ENCODE peak calls at places on chromosomes 5 and 9, in six cellular contexts. One of them, this sample, is unnamed.

GRCh38 chr5:110757118-110757729 is 18.4 kb downstream of the SLC25A46 start:
- DNase-seq in stimulated activated CD4-positive, alpha-beta T cell treated with anti-CD3 and anti-CD28 coated beads, Interleukin-1b, Interleukin-23, amount 100 ng/mL, for 4 hours: no peak
- DNase-seq in GM12892: no peak
- DNase-seq in activated naive CD4-positive, alpha-beta T cell: no peak
- DNase-seq in NCI-H2081: peak; percentile 3
- DNase-seq in stomach: no peak
- DNase-seq in this sample: no peak

GRCh38 chr5:159873680-159874079 is 42.6 kb upstream of the ADRA1B start:
- DNase-seq in stomach: no peak
- DNase-seq in NCI-H2081: no peak
- DNase-seq in GM12892: no peak
- DNase-seq in activated naive CD4-positive, alpha-beta T cell: no peak
- DNase-seq in stimulated activated CD4-positive, alpha-beta T cell treated with anti-CD3 and anti-CD28 coated beads, Interleukin-1b, Interleukin-23, amount 100 ng/mL, for 4 hours: no peak
- DNase-seq in this sample: no peak

GRCh38 chr9:108151161-108151586 is 661.6 kb upstream of the KLF4 start:
- DNase-seq in stimulated activated CD4-positive, alpha-beta T cell treated with anti-CD3 and anti-CD28 coated beads, Interleukin-1b, Interleukin-23, amount 100 ng/mL, for 4 hours: no peak
- DNase-seq in GM12892: no peak
- DNase-seq in activated naive CD4-positive, alpha-beta T cell: no peak
- DNase-seq in NCI-H2081: no peak
- DNase-seq in stomach: no peak
- DNase-seq in this sample: no peak

GRCh38 chr5:149007174-149007573 is 55.7 kb downstream of the SH3TC2 start:
- DNase-seq in stomach: no peak
- DNase-seq in NCI-H2081: no peak
- DNase-seq in GM12892: no peak
- DNase-seq in activated naive CD4-positive, alpha-beta T cell: no peak
- DNase-seq in stimulated activated CD4-positive, alpha-beta T cell treated with anti-CD3 and anti-CD28 coated beads, Interleukin-1b, Interleukin-23, amount 100 ng/mL, for 4 hours: no peak
- DNase-seq in this sample: no peak

GRCh38 chr9:27763831-27764230 is 190.6 kb upstream of the C9orf72 start:
- DNase-seq in NCI-H2081: no peak
- DNase-seq in stomach: no peak
- DNase-seq in stimulated activated CD4-positive, alpha-beta T cell treated with anti-CD3 and anti-CD28 coated beads, Interleukin-1b, Interleukin-23, amount 100 ng/mL, for 4 hours: no peak
- DNase-seq in activated naive CD4-positive, alpha-beta T cell: no peak
- DNase-seq in GM12892: no peak
- DNase-seq in this sample: no peak

GRCh38 chr9:120830151-120830550 is 12.6 kb downstream of the PSMD5 start:
- DNase-seq in GM12892: no peak
- DNase-seq in NCI-H2081: no peak
- DNase-seq in stimulated activated CD4-positive, alpha-beta T cell treated with anti-CD3 and anti-CD28 coated beads, Interleukin-1b, Interleukin-23, amount 100 ng/mL, for 4 hours: no peak
- DNase-seq in activated naive CD4-positive, alpha-beta T cell: no peak
- DNase-seq in stomach: no peak
- DNase-seq in this sample: no peak

GRCh38 chr5:103232393-103232999 is 26.1 kb upstream of the MACIR start:
- DNase-seq in activated naive CD4-positive, alpha-beta T cell: no peak
- DNase-seq in stimulated activated CD4-positive, alpha-beta T cell treated with anti-CD3 and anti-CD28 coated beads, Interleukin-1b, Interleukin-23, amount 100 ng/mL, for 4 hours: no peak
- DNase-seq in stomach: no peak
- DNase-seq in GM12892: no peak
- DNase-seq in NCI-H2081: peak; percentile 5
- DNase-seq in this sample: no peak

GRCh38 chr9:98806394-98807069 is 938 bp upstream of the GALNT12 start:
- DNase-seq in NCI-H2081: no peak
- DNase-seq in stimulated activated CD4-positive, alpha-beta T cell treated with anti-CD3 and anti-CD28 coated beads, Interleukin-1b, Interleukin-23, amount 100 ng/mL, for 4 hours: no peak
- DNase-seq in activated naive CD4-positive, alpha-beta T cell: no peak
- DNase-seq in GM12892: no peak
- DNase-seq in stomach: no peak
- DNase-seq in this sample: no peak

GRCh38 chr5:156326718-156327259 is at the start of gene SGCD:
- DNase-seq in NCI-H2081: no peak
- DNase-seq in stimulated activated CD4-positive, alpha-beta T cell treated with anti-CD3 and anti-CD28 coated beads, Interleukin-1b, Interleukin-23, amount 100 ng/mL, for 4 hours: no peak
- DNase-seq in activated naive CD4-positive, alpha-beta T cell: no peak
- DNase-seq in GM12892: no peak
- DNase-seq in stomach: peak; percentile 35
- DNase-seq in this sample: no peak

GRCh38 chr5:9156282-9156681 is 389.6 kb downstream of the SEMA5A start:
- DNase-seq in NCI-H2081: peak; percentile 34
- DNase-seq in stimulated activated CD4-positive, alpha-beta T cell treated with anti-CD3 and anti-CD28 coated beads, Interleukin-1b, Interleukin-23, amount 100 ng/mL, for 4 hours: no peak
- DNase-seq in activated naive CD4-positive, alpha-beta T cell: no peak
- DNase-seq in GM12892: no peak
- DNase-seq in stomach: no peak
- DNase-seq in this sample: no peak

GRCh38 chr5:4797445-4797844 is 342.7 kb upstream of the ADAMTS16 start:
- DNase-seq in stimulated activated CD4-positive, alpha-beta T cell treated with anti-CD3 and anti-CD28 coated beads, Interleukin-1b, Interleukin-23, amount 100 ng/mL, for 4 hours: no peak
- DNase-seq in NCI-H2081: no peak
- DNase-seq in stomach: no peak
- DNase-seq in GM12892: no peak
- DNase-seq in activated naive CD4-positive, alpha-beta T cell: no peak
- DNase-seq in this sample: no peak

GRCh38 chr9:129888085-129888808 is 53.0 kb downstream of the USP20 start:
- DNase-seq in stimulated activated CD4-positive, alpha-beta T cell treated with anti-CD3 and anti-CD28 coated beads, Interleukin-1b, Interleukin-23, amount 100 ng/mL, for 4 hours: peak; percentile 70
- DNase-seq in stomach: peak; percentile 62
- DNase-seq in NCI-H2081: no peak
- DNase-seq in activated naive CD4-positive, alpha-beta T cell: peak; percentile 77
- DNase-seq in GM12892: peak; percentile 66
- DNase-seq in this sample: peak; percentile 77

GRCh38 chr5:132206782-132207181 is 20.9 kb downstream of the P4HA2 start:
- DNase-seq in NCI-H2081: no peak
- DNase-seq in stomach: no peak
- DNase-seq in activated naive CD4-positive, alpha-beta T cell: no peak
- DNase-seq in GM12892: no peak
- DNase-seq in stimulated activated CD4-positive, alpha-beta T cell treated with anti-CD3 and anti-CD28 coated beads, Interleukin-1b, Interleukin-23, amount 100 ng/mL, for 4 hours: no peak
- DNase-seq in this sample: no peak

GRCh38 chr9:12958279-12958678 is 183.5 kb downstream of the LURAP1L start:
- DNase-seq in activated naive CD4-positive, alpha-beta T cell: no peak
- DNase-seq in NCI-H2081: no peak
- DNase-seq in stomach: no peak
- DNase-seq in GM12892: no peak
- DNase-seq in stimulated activated CD4-positive, alpha-beta T cell treated with anti-CD3 and anti-CD28 coated beads, Interleukin-1b, Interleukin-23, amount 100 ng/mL, for 4 hours: no peak
- DNase-seq in this sample: no peak